ENCODE peak calls at places on chromosome X, in ten cellular contexts. One of them, this sample, is unnamed.

GRCh38 chrX:42089014-42089413 is 165.7 kb upstream of the CASK start:
- DNase-seq in mammary epithelial cell: no peak
- DNase-seq in CD8-positive, alpha-beta T cell: no peak
- DNase-seq in PC-9: no peak
- DNase-seq in ovary: no peak
- DNase-seq in AG04450: no peak
- DNase-seq in CD8-positive, alpha-beta memory T cell: no peak
- DNase-seq in heart left ventricle: no peak
- DNase-seq in RWPE1: no peak
- DNase-seq in CD4-positive, alpha-beta memory T cell: no peak
- DNase-seq in this sample: no peak

GRCh38 chrX:68415289-68415688 is 18.0 kb downstream of the OPHN1 start:
- DNase-seq in PC-9: peak
- DNase-seq in heart left ventricle: peak
- DNase-seq in AG04450: no peak
- DNase-seq in RWPE1: no peak
- DNase-seq in CD4-positive, alpha-beta memory T cell: no peak
- DNase-seq in CD8-positive, alpha-beta T cell: no peak
- DNase-seq in mammary epithelial cell: peak
- DNase-seq in CD8-positive, alpha-beta memory T cell: no peak
- DNase-seq in ovary: no peak
- DNase-seq in this sample: no peak

GRCh38 chrX:12999422-12999821 is 24.5 kb downstream of the TMSB4X start:
- DNase-seq in CD4-positive, alpha-beta memory T cell: peak
- DNase-seq in CD8-positive, alpha-beta T cell: no peak
- DNase-seq in CD8-positive, alpha-beta memory T cell: peak
- DNase-seq in mammary epithelial cell: no peak
- DNase-seq in AG04450: no peak
- DNase-seq in PC-9: no peak
- DNase-seq in ovary: no peak
- DNase-seq in heart left ventricle: no peak
- DNase-seq in RWPE1: no peak
- DNase-seq in this sample: no peak

GRCh38 chrX:118652717-118653116 is 74.7 kb upstream of the IL13RA1 start:
- DNase-seq in AG04450: no peak
- DNase-seq in CD8-positive, alpha-beta T cell: no peak
- DNase-seq in PC-9: peak
- DNase-seq in CD8-positive, alpha-beta memory T cell: no peak
- DNase-seq in mammary epithelial cell: no peak
- DNase-seq in CD4-positive, alpha-beta memory T cell: no peak
- DNase-seq in heart left ventricle: no peak
- DNase-seq in RWPE1: no peak
- DNase-seq in ovary: no peak
- DNase-seq in this sample: no peak

GRCh38 chrX:9171841-9172240 is 137.9 kb upstream of the FAM9B start:
- DNase-seq in PC-9: no peak
- DNase-seq in CD8-positive, alpha-beta memory T cell: no peak
- DNase-seq in CD4-positive, alpha-beta memory T cell: no peak
- DNase-seq in ovary: no peak
- DNase-seq in heart left ventricle: no peak
- DNase-seq in CD8-positive, alpha-beta T cell: no peak
- DNase-seq in AG04450: no peak
- DNase-seq in RWPE1: no peak
- DNase-seq in mammary epithelial cell: no peak
- DNase-seq in this sample: peak

GRCh38 chrX:39477031-39477430 is 620.7 kb downstream of the BCOR start:
- DNase-seq in CD8-positive, alpha-beta memory T cell: no peak
- DNase-seq in RWPE1: no peak
- DNase-seq in mammary epithelial cell: no peak
- DNase-seq in CD8-positive, alpha-beta T cell: no peak
- DNase-seq in PC-9: no peak
- DNase-seq in CD4-positive, alpha-beta memory T cell: no peak
- DNase-seq in ovary: no peak
- DNase-seq in heart left ventricle: no peak
- DNase-seq in AG04450: no peak
- DNase-seq in this sample: no peak

GRCh38 chrX:76434103-76434741 is 6.7 kb downstream of the MAGEE1 start:
- DNase-seq in mammary epithelial cell: no peak
- DNase-seq in CD8-positive, alpha-beta T cell: no peak
- DNase-seq in RWPE1: no peak
- DNase-seq in CD8-positive, alpha-beta memory T cell: no peak
- DNase-seq in ovary: no peak
- DNase-seq in PC-9: no peak
- DNase-seq in CD4-positive, alpha-beta memory T cell: no peak
- DNase-seq in AG04450: no peak
- DNase-seq in heart left ventricle: no peak
- DNase-seq in this sample: no peak

GRCh38 chrX:106178826-106179225 is 10.7 kb downstream of the PWWP3B start:
- DNase-seq in mammary epithelial cell: no peak
- DNase-seq in RWPE1: no peak
- DNase-seq in ovary: no peak
- DNase-seq in CD8-positive, alpha-beta T cell: no peak
- DNase-seq in CD4-positive, alpha-beta memory T cell: no peak
- DNase-seq in PC-9: no peak
- DNase-seq in AG04450: no peak
- DNase-seq in CD8-positive, alpha-beta memory T cell: no peak
- DNase-seq in heart left ventricle: no peak
- DNase-seq in this sample: no peak

GRCh38 chrX:6849711-6850415 is 297.6 kb upstream of the STS start:
- DNase-seq in mammary epithelial cell: peak
- DNase-seq in RWPE1: no peak
- DNase-seq in ovary: no peak
- DNase-seq in CD8-positive, alpha-beta T cell: no peak
- DNase-seq in PC-9: no peak
- DNase-seq in heart left ventricle: no peak
- DNase-seq in CD8-positive, alpha-beta memory T cell: no peak
- DNase-seq in AG04450: no peak
- DNase-seq in CD4-positive, alpha-beta memory T cell: no peak
- DNase-seq in this sample: no peak

GRCh38 chrX:20265221-20265725 is 1.4 kb downstream of the RPS6KA3 start:
- DNase-seq in mammary epithelial cell: peak
- DNase-seq in heart left ventricle: peak
- DNase-seq in PC-9: peak
- DNase-seq in CD8-positive, alpha-beta T cell: peak
- DNase-seq in ovary: peak
- DNase-seq in RWPE1: peak
- DNase-seq in CD8-positive, alpha-beta memory T cell: peak
- DNase-seq in CD4-positive, alpha-beta memory T cell: peak
- DNase-seq in AG04450: peak
- DNase-seq in this sample: no peak

GRCh38 chrX:41761169-41761568 is 37.2 kb downstream of the GPR82 start:
- DNase-seq in PC-9: no peak
- DNase-seq in CD8-positive, alpha-beta memory T cell: no peak
- DNase-seq in heart left ventricle: no peak
- DNase-seq in RWPE1: no peak
- DNase-seq in ovary: no peak
- DNase-seq in mammary epithelial cell: no peak
- DNase-seq in CD8-positive, alpha-beta T cell: no peak
- DNase-seq in AG04450: no peak
- DNase-seq in CD4-positive, alpha-beta memory T cell: no peak
- DNase-seq in this sample: no peak

GRCh38 chrX:154412468-154412867 is 1.1 kb downstream of the TAFAZZIN start:
- DNase-seq in mammary epithelial cell: no peak
- DNase-seq in RWPE1: no peak
- DNase-seq in CD8-positive, alpha-beta memory T cell: peak
- DNase-seq in ovary: no peak
- DNase-seq in heart left ventricle: peak
- DNase-seq in CD8-positive, alpha-beta T cell: peak
- DNase-seq in AG04450: no peak
- DNase-seq in PC-9: no peak
- DNase-seq in CD4-positive, alpha-beta memory T cell: peak
- DNase-seq in this sample: no peak

GRCh38 chrX:31331928-31332327 is 260.1 kb upstream of the FTHL17 start:
- DNase-seq in PC-9: no peak
- DNase-seq in CD8-positive, alpha-beta memory T cell: no peak
- DNase-seq in mammary epithelial cell: peak
- DNase-seq in CD4-positive, alpha-beta memory T cell: no peak
- DNase-seq in heart left ventricle: no peak
- DNase-seq in CD8-positive, alpha-beta T cell: no peak
- DNase-seq in RWPE1: no peak
- DNase-seq in AG04450: no peak
- DNase-seq in ovary: no peak
- DNase-seq in this sample: peak

GRCh38 chrX:74923942-74924448 is 1.3 kb downstream of the NEXMIF start:
- DNase-seq in CD4-positive, alpha-beta memory T cell: peak
- DNase-seq in ovary: peak
- DNase-seq in PC-9: no peak
- DNase-seq in AG04450: no peak
- DNase-seq in CD8-positive, alpha-beta T cell: no peak
- DNase-seq in heart left ventricle: peak
- DNase-seq in mammary epithelial cell: no peak
- DNase-seq in CD8-positive, alpha-beta memory T cell: no peak
- DNase-seq in RWPE1: no peak
- DNase-seq in this sample: no peak

GRCh38 chrX:15334561-15334960 is 762 bp downstream of the PIGA start:
- DNase-seq in PC-9: peak
- DNase-seq in CD8-positive, alpha-beta T cell: no peak
- DNase-seq in mammary epithelial cell: peak
- DNase-seq in CD8-positive, alpha-beta memory T cell: peak
- DNase-seq in AG04450: no peak
- DNase-seq in heart left ventricle: no peak
- DNase-seq in CD4-positive, alpha-beta memory T cell: peak
- DNase-seq in RWPE1: peak
- DNase-seq in ovary: no peak
- DNase-seq in this sample: peak

GRCh38 chrX:120794525-120794975 is 81.1 kb downstream of the CT47B1 start:
- DNase-seq in CD8-positive, alpha-beta T cell: no peak
- DNase-seq in RWPE1: peak
- DNase-seq in CD4-positive, alpha-beta memory T cell: no peak
- DNase-seq in PC-9: no peak
- DNase-seq in mammary epithelial cell: peak
- DNase-seq in AG04450: no peak
- DNase-seq in ovary: no peak
- DNase-seq in CD8-positive, alpha-beta memory T cell: no peak
- DNase-seq in heart left ventricle: no peak
- DNase-seq in this sample: peak

GRCh38 chrX:34483980-34484379 is 173.1 kb downstream of the TMEM47 start:
- DNase-seq in CD8-positive, alpha-beta T cell: no peak
- DNase-seq in PC-9: no peak
- DNase-seq in ovary: no peak
- DNase-seq in RWPE1: no peak
- DNase-seq in AG04450: no peak
- DNase-seq in CD4-positive, alpha-beta memory T cell: no peak
- DNase-seq in mammary epithelial cell: no peak
- DNase-seq in CD8-positive, alpha-beta memory T cell: no peak
- DNase-seq in heart left ventricle: no peak
- DNase-seq in this sample: no peak

GRCh38 chrX:9573282-9574106 is 108.6 kb downstream of the TBL1X start:
- DNase-seq in PC-9: no peak
- DNase-seq in mammary epithelial cell: no peak
- DNase-seq in heart left ventricle: no peak
- DNase-seq in CD8-positive, alpha-beta T cell: no peak
- DNase-seq in CD8-positive, alpha-beta memory T cell: no peak
- DNase-seq in RWPE1: no peak
- DNase-seq in AG04450: no peak
- DNase-seq in ovary: no peak
- DNase-seq in CD4-positive, alpha-beta memory T cell: no peak
- DNase-seq in this sample: no peak

GRCh38 chrX:12814434-12814833 is 23.2 kb downstream of the PRPS2 start:
- DNase-seq in RWPE1: peak
- DNase-seq in heart left ventricle: peak
- DNase-seq in mammary epithelial cell: peak
- DNase-seq in AG04450: peak
- DNase-seq in ovary: no peak
- DNase-seq in PC-9: peak
- DNase-seq in CD8-positive, alpha-beta memory T cell: peak
- DNase-seq in CD8-positive, alpha-beta T cell: no peak
- DNase-seq in CD4-positive, alpha-beta memory T cell: no peak
- DNase-seq in this sample: no peak

GRCh38 chrX:137748827-137749226 is 182.9 kb downstream of the ZIC3 start:
- DNase-seq in CD8-positive, alpha-beta memory T cell: no peak
- DNase-seq in ovary: no peak
- DNase-seq in AG04450: no peak
- DNase-seq in CD4-positive, alpha-beta memory T cell: no peak
- DNase-seq in heart left ventricle: no peak
- DNase-seq in mammary epithelial cell: no peak
- DNase-seq in PC-9: no peak
- DNase-seq in RWPE1: no peak
- DNase-seq in CD8-positive, alpha-beta T cell: no peak
- DNase-seq in this sample: no peak
- H3K27ac ChIP-seq in CD8-positive, alpha-beta memory T cell: no peak
- H3K27ac ChIP-seq in ovary: no peak
- H3K27ac ChIP-seq in AG04450: no peak
- H3K27ac ChIP-seq in CD4-positive, alpha-beta memory T cell: no peak
- H3K27ac ChIP-seq in heart left ventricle: no peak
- H3K27ac ChIP-seq in mammary epithelial cell: no peak
- H3K27ac ChIP-seq in PC-9: no peak
- H3K27ac ChIP-seq in RWPE1: no peak
- H3K27ac ChIP-seq in CD8-positive, alpha-beta T cell: no peak
- H3K27ac ChIP-seq in this sample: no peak

DNA sequence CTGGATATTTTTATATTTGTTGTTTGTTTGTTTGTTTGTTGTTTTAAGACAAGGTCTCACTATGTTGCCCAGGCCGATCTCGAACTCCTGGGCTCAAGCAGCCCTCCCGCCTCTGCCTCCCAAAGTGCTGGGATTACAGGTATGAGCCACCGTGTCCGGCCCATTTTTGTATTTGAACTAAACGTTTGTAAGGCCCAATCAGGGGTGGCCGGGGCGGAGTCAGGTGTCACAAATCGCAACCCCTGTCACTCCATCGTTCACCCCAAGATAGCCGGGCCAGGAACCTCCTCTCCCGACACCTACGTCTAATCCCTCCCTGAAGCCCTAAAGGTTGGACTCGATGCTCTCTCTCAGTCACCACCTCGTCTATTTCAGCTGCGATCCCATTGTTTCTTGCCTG is 722 bp upstream of the EFHC2 start:
- DNase-seq in CD8-positive, alpha-beta T cell: peak
- DNase-seq in mammary epithelial cell: no peak
- DNase-seq in CD4-positive, alpha-beta memory T cell: peak
- DNase-seq in RWPE1: no peak
- DNase-seq in PC-9: peak
- DNase-seq in AG04450: no peak
- DNase-seq in CD8-positive, alpha-beta memory T cell: peak
- DNase-seq in ovary: no peak
- DNase-seq in heart left ventricle: peak
- DNase-seq in this sample: no peak
- H3K27ac ChIP-seq in CD8-positive, alpha-beta T cell: peak
- H3K27ac ChIP-seq in mammary epithelial cell: no peak
- H3K27ac ChIP-seq in CD4-positive, alpha-beta memory T cell: peak
- H3K27ac ChIP-seq in RWPE1: no peak
- H3K27ac ChIP-seq in PC-9: no peak
- H3K27ac ChIP-seq in AG04450: no peak
- H3K27ac ChIP-seq in CD8-positive, alpha-beta memory T cell: peak
- H3K27ac ChIP-seq in ovary: no peak
- H3K27ac ChIP-seq in heart left ventricle: no peak
- H3K27ac ChIP-seq in this sample: no peak

GRCh38 chrX:44343412-44343942 is at the start of gene EFHC2:
- DNase-seq in PC-9: peak
- DNase-seq in mammary epithelial cell: no peak
- DNase-seq in CD8-positive, alpha-beta memory T cell: peak
- DNase-seq in ovary: peak
- DNase-seq in RWPE1: no peak
- DNase-seq in CD8-positive, alpha-beta T cell: peak
- DNase-seq in AG04450: no peak
- DNase-seq in heart left ventricle: peak
- DNase-seq in CD4-positive, alpha-beta memory T cell: peak
- DNase-seq in this sample: no peak
- H3K27ac ChIP-seq in PC-9: no peak
- H3K27ac ChIP-seq in mammary epithelial cell: peak
- H3K27ac ChIP-seq in CD8-positive, alpha-beta memory T cell: peak
- H3K27ac ChIP-seq in ovary: no peak
- H3K27ac ChIP-seq in RWPE1: no peak
- H3K27ac ChIP-seq in CD8-positive, alpha-beta T cell: peak
- H3K27ac ChIP-seq in AG04450: no peak
- H3K27ac ChIP-seq in heart left ventricle: no peak
- H3K27ac ChIP-seq in CD4-positive, alpha-beta memory T cell: peak
- H3K27ac ChIP-seq in this sample: no peak

GRCh38 chrX:24168807-24169206 is 19.3 kb downstream of the ZFX start:
- DNase-seq in CD8-positive, alpha-beta T cell: no peak
- DNase-seq in RWPE1: no peak
- DNase-seq in ovary: no peak
- DNase-seq in heart left ventricle: no peak
- DNase-seq in PC-9: no peak
- DNase-seq in CD4-positive, alpha-beta memory T cell: no peak
- DNase-seq in CD8-positive, alpha-beta memory T cell: no peak
- DNase-seq in AG04450: no peak
- DNase-seq in mammary epithelial cell: no peak
- DNase-seq in this sample: no peak
- H3K27ac ChIP-seq in CD8-positive, alpha-beta T cell: no peak
- H3K27ac ChIP-seq in RWPE1: no peak
- H3K27ac ChIP-seq in ovary: no peak
- H3K27ac ChIP-seq in heart left ventricle: no peak
- H3K27ac ChIP-seq in PC-9: no peak
- H3K27ac ChIP-seq in CD4-positive, alpha-beta memory T cell: no peak
- H3K27ac ChIP-seq in CD8-positive, alpha-beta memory T cell: no peak
- H3K27ac ChIP-seq in AG04450: no peak
- H3K27ac ChIP-seq in mammary epithelial cell: no peak
- H3K27ac ChIP-seq in this sample: no peak